ENCODE peak calls at places on chromosomes 4 and X, in eight cellular contexts. W, K, T, P, S, E, C and N are unnamed samples. For H3K4me1, the result is how much of the 10 kb centered on the place peaks cover.

GRCh38 chr4:41418444-41418843 is 119.5 kb upstream of the LIMCH1 start:
- DNase-seq in W (no peak), K (no peak), T (no peak), P (peak), S (peak), E (peak), C (no peak), N (peak)

GRCh38 chr4:90537491-90537890 is 410.3 kb downstream of the CCSER1 start:
- DNase-seq in W (no peak), K (no peak), T (no peak), P (no peak), S (no peak), E (peak), C (no peak), N (no peak)

GRCh38 chr4:151992755-151993154 is 231.9 kb upstream of the GATB start:
- DNase-seq in W (no peak), K (no peak), T (no peak), P (no peak), S (no peak), E (no peak), C (peak), N (no peak)

GRCh38 chr4:177484613-177485021 is 42.4 kb upstream of the AGA start:
- DNase-seq in W (peak), K (no peak), T (no peak), P (peak), S (peak), E (peak), C (peak), N (no peak)

GRCh38 chr4:8410641-8411271 is 29.8 kb downstream of the ACOX3 start:
- DNase-seq in W (no peak), K (peak), T (peak), P (peak), S (peak), E (peak), C (peak), N (peak)

GRCh38 chr4:99815597-99816011 is 1.0 kb upstream of the DAPP1 start:
- DNase-seq in W (peak), K (peak), T (no peak), P (peak), S (peak), E (no peak), C (no peak), N (peak)

GRCh38 chr4:180832086-180832485 is 1411.1 kb upstream of the TENM3 start:
- DNase-seq in W (no peak), K (no peak), T (no peak), P (no peak), S (peak), E (no peak), C (no peak), N (no peak)

GRCh38 chrX:141903400-141904155 is at the start of gene MAGEC1:
- DNase-seq in W (no peak), K (no peak), T (peak), P (no peak), S (no peak), E (no peak), C (no peak), N (no peak)

GRCh38 chr4:2259541-2260267 is 2.2 kb downstream of the MXD4 start:
- DNase-seq in W (no peak), K (peak), T (no peak), P (no peak), S (no peak), E (no peak), C (no peak), N (peak)

GRCh38 chrX:111506826-111507225 is 4.6 kb upstream of the SERTM2 start:
- DNase-seq in W (no peak), K (no peak), T (no peak), P (no peak), S (no peak), E (no peak), C (no peak), N (no peak)

GRCh38 chr4:61545902-61546498 is 345.9 kb downstream of the ADGRL3 start:
- DNase-seq in W (no peak), K (no peak), T (no peak), P (no peak), S (no peak), E (no peak), C (no peak), N (no peak)

GRCh38 chr4:94892051-94892450 is 134.3 kb downstream of the BMPR1B start:
- DNase-seq in W (no peak), K (no peak), T (no peak), P (no peak), S (no peak), E (no peak), C (no peak), N (peak)

GRCh38 chrX:15853586-15854079 is 980 bp downstream of the AP1S2 start:
- DNase-seq in W (no peak), K (no peak), T (peak), P (no peak), S (peak), E (peak), C (no peak), N (no peak)

GRCh38 chr4:57631147-57631546 is 521.0 kb upstream of the IGFBP7 start:
- DNase-seq in W (no peak), K (no peak), T (no peak), P (no peak), S (no peak), E (no peak), C (no peak), N (no peak)

GRCh38 chr4:42359686-42360085 is 37.6 kb upstream of the SHISA3 start:
- DNase-seq in W (no peak), K (no peak), T (no peak), P (peak), S (peak), E (no peak), C (no peak), N (no peak)

GRCh38 chr4:990746-991367 is 2.3 kb downstream of the SLC26A1 start:
- DNase-seq in W (no peak), K (no peak), T (no peak), P (no peak), S (no peak), E (no peak), C (no peak), N (no peak)

GRCh38 chr4:3563403-3563802 is 31.2 kb upstream of the LRPAP1 start:
- DNase-seq in W (no peak), K (no peak), T (no peak), P (no peak), S (peak), E (no peak), C (no peak), N (no peak)

GRCh38 chr4:128725405-128725804 is 84.1 kb upstream of the JADE1 start:
- DNase-seq in W (no peak), K (peak), T (no peak), P (no peak), S (no peak), E (no peak), C (no peak), N (peak)

GRCh38 chr4:140463182-140463581 is 34.9 kb downstream of the MGAT4D start:
- DNase-seq in W (no peak), K (no peak), T (no peak), P (no peak), S (no peak), E (no peak), C (no peak), N (no peak)

GRCh38 chr4:17597517-17597916 is 16.9 kb upstream of the MED28 start:
- DNase-seq in W (no peak), K (no peak), T (peak), P (peak), S (peak), E (no peak), C (no peak), N (no peak)

GRCh38 chr4:105613326-105613725 is 60.9 kb downstream of the ARHGEF38 start:
- DNase-seq in W (no peak), K (peak), T (no peak), P (no peak), S (no peak), E (no peak), C (no peak), N (peak)

GRCh38 chr4:22997358-22998224 is 304.9 kb downstream of the GBA3 start:
- DNase-seq in W (no peak), K (no peak), T (no peak), P (no peak), S (no peak), E (no peak), C (no peak), N (no peak)

DNA sequence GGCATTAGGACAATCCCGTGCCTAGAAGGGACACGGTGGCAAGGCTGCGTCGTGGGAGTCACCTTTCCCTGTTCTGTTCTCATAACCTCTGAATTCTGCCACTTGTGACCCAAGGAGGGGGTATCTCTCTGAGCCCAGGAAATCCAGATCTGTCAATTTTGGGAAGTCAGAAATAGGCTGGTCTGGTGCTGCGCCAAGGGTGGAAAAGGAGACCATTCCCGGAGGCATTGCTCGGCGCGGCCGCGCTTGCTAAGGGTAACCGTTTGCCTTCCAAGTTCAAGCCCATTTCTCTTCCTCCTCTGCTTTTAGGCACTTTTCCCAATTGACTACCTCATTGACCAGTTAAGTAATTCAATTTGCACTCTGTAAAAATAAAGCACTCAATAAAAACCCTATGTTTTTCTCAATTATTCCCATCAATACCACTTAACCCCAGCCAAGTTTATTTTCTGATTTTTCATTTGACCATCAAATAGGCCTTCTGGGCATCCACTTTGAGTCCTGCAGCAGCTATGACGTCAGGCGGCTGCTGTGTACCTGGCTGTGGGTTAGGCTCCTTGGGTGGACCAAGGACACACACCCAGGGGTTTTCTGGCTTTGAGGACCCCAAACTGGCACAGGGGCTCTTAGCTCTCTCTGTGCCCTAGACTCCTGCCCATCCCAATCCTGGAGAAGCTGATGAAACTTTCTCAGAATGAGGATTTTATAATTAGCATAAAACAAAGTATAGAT is 12.5 kb downstream of the SORCS2 start:
- DNase-seq in W (no peak), K (no peak), T (no peak), P (no peak), S (no peak), E (no peak), C (no peak), N (no peak)
- H3K4me1 ChIP-seq in W (under half), K (under half), T (under half), P (under half), S (half or more), E (half or more), C (under half), N (under half)

GRCh38 chr4:83552924-83553323 is 17.0 kb downstream of the GPAT3 start:
- DNase-seq in W (no peak), K (no peak), T (no peak), P (peak), S (peak), E (peak), C (no peak), N (no peak)
- H3K4me1 ChIP-seq in W (under half), K (under half), T (under half), P (under half), S (under half), E (under half), C (under half), N (under half)

GRCh38 chr4:73596001-73596400 is 24.2 kb downstream of the RASSF6 start:
- DNase-seq in W (no peak), K (no peak), T (no peak), P (no peak), S (no peak), E (no peak), C (no peak), N (no peak)
- H3K4me1 ChIP-seq in W (under half), K (under half), T (under half), P (under half), S (under half), E (under half), C (under half), N (half or more)

GRCh38 chrX:153878285-153878779 is 7.6 kb downstream of the L1CAM start:
- DNase-seq in W (no peak), K (no peak), T (peak), P (no peak), S (no peak), E (no peak), C (no peak), N (no peak)
- H3K4me1 ChIP-seq in W (under half), K (under half), T (under half), P (under half), S (under half), E (under half), C (under half), N (under half)

GRCh38 chr4:10007772-10008171 is 13.5 kb downstream of the SLC2A9 start:
- DNase-seq in W (no peak), K (no peak), T (no peak), P (no peak), S (no peak), E (no peak), C (no peak), N (no peak)
- H3K4me1 ChIP-seq in W (half or more), K (under half), T (under half), P (under half), S (under half), E (under half), C (under half), N (under half)

GRCh38 chr4:24328300-24328699 is 256.1 kb downstream of the DHX15 start:
- DNase-seq in W (no peak), K (no peak), T (no peak), P (no peak), S (no peak), E (no peak), C (peak), N (no peak)

GRCh38 chr4:24321151-24321550 is 263.2 kb downstream of the DHX15 start:
- DNase-seq in W (peak), K (no peak), T (no peak), P (peak), S (peak), E (no peak), C (no peak), N (no peak)

GRCh38 chr4:24321637-24322036 is 262.7 kb downstream of the DHX15 start:
- DNase-seq in W (no peak), K (no peak), T (no peak), P (no peak), S (no peak), E (no peak), C (peak), N (no peak)

GRCh38 chr4:24322986-24323385 is 261.4 kb downstream of the DHX15 start:
- DNase-seq in W (no peak), K (no peak), T (no peak), P (no peak), S (no peak), E (no peak), C (no peak), N (no peak)

DNA sequence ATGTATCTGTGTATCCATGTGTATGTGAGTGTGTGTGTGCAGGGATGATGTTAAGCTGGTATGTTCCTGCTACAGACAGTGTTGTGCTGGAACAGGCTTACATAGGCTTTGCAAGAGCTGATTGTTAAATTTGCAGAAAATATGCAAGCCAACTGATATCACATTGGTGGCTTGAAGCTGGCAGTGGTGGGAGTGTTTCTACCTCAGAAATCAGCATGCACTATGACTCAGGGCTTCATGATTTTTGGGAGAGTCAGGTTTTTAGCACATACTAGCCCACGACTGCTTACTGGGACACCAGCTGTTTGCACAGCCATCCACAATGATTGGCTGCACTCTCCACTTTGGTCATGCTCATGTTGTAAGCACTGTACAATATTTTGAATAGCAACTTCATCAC is 261.8 kb downstream of the DHX15 start:
- DNase-seq in W (peak), K (no peak), T (no peak), P (peak), S (no peak), E (no peak), C (no peak), N (no peak)
- H3K4me1 ChIP-seq in W (under half), K (under half), T (under half), P (under half), S (under half), E (under half), C (under half), N (under half)

DNA sequence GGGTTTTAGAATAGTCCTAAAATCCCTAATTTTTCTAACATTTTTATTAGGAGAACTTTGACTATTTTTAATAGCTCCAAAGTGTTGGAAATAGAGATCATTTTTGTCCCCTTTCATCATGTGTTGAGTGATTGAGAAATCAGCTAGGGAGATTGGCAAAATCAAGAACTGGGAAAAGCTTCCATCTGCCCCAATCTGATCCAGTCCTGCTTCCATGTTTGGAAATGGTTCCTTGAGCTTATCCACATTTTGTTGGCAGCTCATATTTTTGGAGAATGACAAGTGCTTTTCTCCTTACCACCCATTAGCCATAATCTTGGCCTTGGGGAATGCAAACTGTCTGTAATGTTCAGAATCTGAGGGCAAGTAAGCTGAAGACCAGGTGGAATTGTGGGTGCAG is 73.9 kb downstream of the SYNPO2 start:
- DNase-seq in W (no peak), K (no peak), T (no peak), P (no peak), S (no peak), E (peak), C (no peak), N (no peak)
- H3K4me1 ChIP-seq in W (under half), K (under half), T (under half), P (under half), S (under half), E (under half), C (under half), N (under half)

GRCh38 chr4:115154826-115155225 is 41.4 kb upstream of the NDST4 start:
- DNase-seq in W (no peak), K (no peak), T (no peak), P (no peak), S (peak), E (peak), C (peak), N (no peak)

DNA sequence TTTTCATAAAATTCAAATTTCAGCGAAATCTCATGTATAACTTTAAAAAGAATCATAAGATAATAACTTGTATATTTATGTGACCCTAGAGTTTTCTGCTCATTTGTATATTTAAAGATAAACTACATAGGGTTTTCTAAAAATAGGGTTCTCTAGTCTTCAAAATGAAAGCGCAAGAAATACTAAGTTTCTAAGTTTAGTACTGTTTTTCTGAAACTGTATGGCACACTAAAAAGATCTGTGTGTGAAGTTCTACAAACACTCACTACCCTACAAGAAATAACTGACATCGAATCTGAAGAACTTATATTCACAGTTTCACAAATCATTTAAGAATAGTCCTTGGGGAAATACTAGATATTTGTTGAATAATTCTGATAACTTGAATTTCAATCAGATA is 38.7 kb upstream of the NDST4 start:
- DNase-seq in W (no peak), K (no peak), T (no peak), P (no peak), S (no peak), E (no peak), C (no peak), N (no peak)
- H3K4me1 ChIP-seq in W (under half), K (under half), T (under half), P (under half), S (under half), E (under half), C (under half), N (under half)

DNA sequence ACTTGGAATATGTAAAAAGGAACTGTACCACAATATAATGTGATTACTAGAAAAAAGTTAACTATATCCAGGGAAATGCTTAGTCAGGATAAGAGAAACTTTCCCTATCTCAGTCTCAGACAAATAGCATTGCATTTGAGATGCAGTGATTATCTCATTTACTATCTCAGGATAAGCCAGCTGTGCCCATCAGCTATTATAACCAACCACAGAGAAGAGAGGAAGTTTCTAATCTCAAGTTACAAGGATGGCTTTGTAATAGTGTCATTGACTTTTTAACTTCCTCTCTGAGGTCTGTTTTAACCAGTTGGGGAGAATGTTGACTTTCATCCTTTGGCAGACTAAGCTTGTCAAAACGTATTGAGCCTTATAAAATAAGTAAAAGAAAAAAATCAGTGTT is 56.5 kb downstream of the SNX25 start:
- DNase-seq in W (no peak), K (no peak), T (no peak), P (peak), S (peak), E (peak), C (no peak), N (no peak)
- H3K4me1 ChIP-seq in W (under half), K (under half), T (under half), P (under half), S (under half), E (under half), C (under half), N (under half)